ENCODE peak calls at places on chromosomes 5 and 9, in six cellular contexts. Z is lower leg skin, B is OCI-M1, P is activated T-cell treated with anti-CD3 and anti-CD28 coated beads for 1 hour, T is iPS-NIHi11, H is cardiac muscle cell. E is an unnamed sample.
A peak's percentile ranks its signal among the peaks of the same experiment; 100 is the strongest.

GRCh38 chr5:82004511-82004910 is 32.7 kb downstream of the ATG10 start:
- DNase-seq in Z (no peak), H (peak; percentile 16), B (no peak), P (no peak), T (no peak), E (no peak)

GRCh38 chr9:98168153-98168780 is 24.2 kb downstream of the CORO2A start:
- DNase-seq in H (no peak), P (no peak), B (no peak), Z (no peak), T (no peak), E (no peak)

GRCh38 chr9:134944351-134944802 is 26.7 kb upstream of the FCN1 start:
- DNase-seq in H (peak; percentile 14), T (peak; percentile 56), B (no peak), Z (no peak), P (no peak), E (no peak)

GRCh38 chr9:15104826-15105420 is 194.7 kb upstream of the FREM1 start:
- DNase-seq in Z (no peak), H (peak; percentile 46), T (peak; percentile 55), B (peak; percentile 53), P (peak; percentile 9), E (no peak)

GRCh38 chr5:110590187-110590586 is 136.3 kb downstream of the TMEM232 start:
- DNase-seq in B (peak; percentile 30), T (peak; percentile 14), H (peak; percentile 36), Z (no peak), P (no peak), E (no peak)

GRCh38 chr9:136482046-136482792 is 621 bp downstream of the SEC16A start:
- DNase-seq in P (no peak), H (peak; percentile 56), T (no peak), B (peak; percentile 76), Z (no peak), E (no peak)

GRCh38 chr5:158320934-158321333 is 462.0 kb upstream of the CLINT1 start:
- DNase-seq in Z (no peak), B (no peak), T (no peak), H (no peak), P (no peak), E (no peak)

GRCh38 chr5:14790220-14790619 is 81.4 kb downstream of the ANKH start:
- DNase-seq in T (no peak), P (no peak), Z (no peak), H (peak; percentile 45), B (peak; percentile 6), E (no peak)

GRCh38 chr5:157607371-157608161 is 32.0 kb upstream of the ADAM19 start:
- DNase-seq in H (peak; percentile 34), B (no peak), T (no peak), P (peak; percentile 51), Z (no peak), E (peak; percentile 46)

GRCh38 chr5:169711826-169712225 is 74.8 kb downstream of the DOCK2 start:
- DNase-seq in T (no peak), H (no peak), Z (no peak), B (no peak), P (no peak), E (no peak)

GRCh38 chr9:137720571-137721110 is 101.8 kb downstream of the EHMT1 start:
- DNase-seq in T (no peak), P (no peak), B (no peak), H (no peak), Z (no peak), E (no peak)

GRCh38 chr9:4375424-4376195 is 75.7 kb upstream of the GLIS3 start:
- DNase-seq in B (peak; percentile 95), H (peak; percentile 78), Z (no peak), P (no peak), T (peak; percentile 19), E (no peak)

GRCh38 chr5:82092-82491 is 9.9 kb upstream of the PLEKHG4B start:
- DNase-seq in Z (no peak), T (peak; percentile 86), B (no peak), P (no peak), H (peak; percentile 32), E (no peak)

GRCh38 chr5:41009228-41009627 is 61.9 kb downstream of the MROH2B start:
- DNase-seq in T (no peak), B (peak; percentile 6), P (no peak), Z (no peak), H (peak; percentile 52), E (no peak)

GRCh38 chr5:32934529-32934928 is 223.4 kb downstream of the NPR3 start:
- DNase-seq in Z (no peak), H (no peak), T (no peak), B (no peak), P (no peak), E (no peak)

GRCh38 chr9:130446111-130446861 is 1.5 kb downstream of the ASS1 start:
- DNase-seq in P (no peak), T (peak; percentile 68), Z (peak; percentile 68), H (peak; percentile 99), B (no peak), E (no peak)

GRCh38 chr5:10145922-10146321 is 103.8 kb downstream of the ATPSCKMT start:
- DNase-seq in Z (no peak), T (no peak), B (peak; percentile 66), P (no peak), H (peak; percentile 68), E (no peak)

GRCh38 chr9:104553261-104553660 is 15.7 kb upstream of the OR13C8 start:
- DNase-seq in H (no peak), Z (no peak), T (no peak), B (no peak), P (no peak), E (no peak)

GRCh38 chr5:133247881-133248642 is 196.2 kb downstream of the HSPA4 start:
- DNase-seq in H (peak; percentile 71), B (peak; percentile 89), P (no peak), T (peak; percentile 79), Z (no peak), E (no peak)

GRCh38 chr5:179393078-179393477 is 47.8 kb upstream of the ADAMTS2 start:
- DNase-seq in B (peak; percentile 8), H (peak; percentile 69), Z (peak; percentile 44), T (no peak), P (no peak), E (no peak)

GRCh38 chr9:69122086-69122390 is 52.0 kb upstream of the TJP2 start:
- DNase-seq in B (peak; percentile 82), P (peak; percentile 11), Z (peak; percentile 35), H (peak; percentile 73), T (peak; percentile 66), E (peak; percentile 16)

GRCh38 chr5:131635755-131636479 is 888 bp upstream of the RAPGEF6 start:
- DNase-seq in P (no peak), H (peak; percentile 29), Z (no peak), T (no peak), B (peak; percentile 75), E (no peak)

GRCh38 chr5:107557051-107557658 is 113.6 kb downstream of the EFNA5 start:
- DNase-seq in P (no peak), B (no peak), T (peak; percentile 33), H (no peak), Z (no peak), E (no peak)

GRCh38 chr9:105359899-105360298 is 87.9 kb upstream of the FSD1L start:
- DNase-seq in Z (no peak), B (peak; percentile 72), P (no peak), H (peak; percentile 48), T (no peak), E (no peak)

GRCh38 chr5:123527190-123527589 is 15.2 kb downstream of the CSNK1G3 start:
- DNase-seq in B (no peak), H (no peak), P (no peak), T (no peak), Z (no peak), E (no peak)

GRCh38 chr9:38342532-38342931 is 50.0 kb upstream of the ALDH1B1 start:
- DNase-seq in H (no peak), B (no peak), T (no peak), P (no peak), Z (no peak), E (no peak)

GRCh38 chr5:127959152-127959764 is 124.3 kb upstream of the SLC12A2 start:
- DNase-seq in H (peak; percentile 78), P (no peak), T (peak; percentile 39), B (no peak), Z (no peak), E (no peak)

GRCh38 chr5:141757402-141757801 is 75.4 kb upstream of the ARAP3 start:
- DNase-seq in H (peak; percentile 60), P (no peak), B (no peak), Z (no peak), T (peak; percentile 68), E (no peak)

GRCh38 chr9:95970356-95970755 is 94.9 kb downstream of the ERCC6L2 start:
- DNase-seq in T (no peak), P (no peak), Z (no peak), H (peak; percentile 11), B (no peak), E (no peak)

GRCh38 chr5:171226096-171226495 is 83.0 kb upstream of the TLX3 start:
- DNase-seq in Z (no peak), T (no peak), P (no peak), B (peak; percentile 38), H (no peak), E (no peak)

GRCh38 chr9:16626577-16627130 is 243.8 kb downstream of the BNC2 start:
- DNase-seq in B (no peak), T (peak; percentile 58), H (peak; percentile 84), Z (peak; percentile 20), P (no peak), E (no peak)

GRCh38 chr5:39578887-39579497 is 154.2 kb upstream of the DAB2 start:
- DNase-seq in H (peak; percentile 58), B (peak; percentile 51), T (no peak), Z (no peak), P (no peak), E (no peak)

GRCh38 chr5:41120600-41120999 is 49.5 kb upstream of the MROH2B start:
- DNase-seq in B (no peak), T (no peak), Z (no peak), P (no peak), H (no peak), E (no peak)

E was measured in activated CD4-positive, alpha-beta T cell treated with anti-CD3 and anti-CD28 coated beads for 1 hour.